ENCODE peak calls at places on chromosomes 5 and 9, in ten cellular contexts. Z is BJ, K is brain microvascular endothelial cell, H is GM23338, M is PC-9, Q is hepatocyte, V is kidney, J is lower leg skin, G is epithelial cell of esophagus, T is neuronal stem cell. F is an unnamed sample.

GRCh38 chr5:137731201-137731600 is 4.7 kb downstream of the KLHL3 start:
- DNase-seq in Z (no peak), K (no peak), H (no peak), M (no peak), Q (no peak), V (no peak), J (no peak), G (peak), T (no peak), F (no peak)

GRCh38 chr5:169895876-169896275 is 84.4 kb downstream of the INSYN2B start:
- DNase-seq in Z (no peak), K (no peak), H (no peak), M (no peak), Q (no peak), V (peak), J (no peak), G (no peak), T (no peak), F (no peak)

GRCh38 chr5:93304391-93304790 is 276.6 kb downstream of the NR2F1-AS1 start:
- DNase-seq in Z (no peak), K (no peak), H (no peak), M (no peak), Q (no peak), V (no peak), J (no peak), G (no peak), T (peak), F (no peak)

GRCh38 chr5:178291969-178292825 is 59.6 kb upstream of the PHYKPL start:
- DNase-seq in Z (no peak), K (no peak), H (no peak), M (no peak), Q (no peak), V (peak), J (no peak), G (no peak), T (no peak), F (no peak)

GRCh38 chr5:93782978-93783377 is 41.6 kb upstream of the POU5F2 start:
- DNase-seq in Z (no peak), K (no peak), H (no peak), M (no peak), Q (no peak), V (no peak), J (no peak), G (no peak), T (no peak), F (no peak)

GRCh38 chr5:106127341-106127781 is 1543.4 kb downstream of the EFNA5 start:
- DNase-seq in Z (no peak), K (no peak), H (peak), M (no peak), Q (peak), V (no peak), J (peak), G (peak), T (no peak), F (no peak)

GRCh38 chr5:91642592-91642991 is 259.5 kb upstream of the ARRDC3 start:
- DNase-seq in Z (no peak), K (no peak), H (no peak), M (no peak), Q (no peak), V (no peak), J (no peak), G (no peak), T (no peak), F (no peak)

GRCh38 chr5:55440188-55440646 is 94.5 kb downstream of the PLPP1 start:
- DNase-seq in Z (no peak), K (peak), H (peak), M (no peak), Q (no peak), V (no peak), J (no peak), G (peak), T (no peak), F (no peak)

GRCh38 chr5:95352686-95353085 is 38.5 kb upstream of the FAM81B start:
- DNase-seq in Z (no peak), K (no peak), H (no peak), M (no peak), Q (no peak), V (no peak), J (no peak), G (no peak), T (no peak), F (no peak)

GRCh38 chr5:181114844-181115778 is 15.9 kb downstream of the OR2V1 start:
- DNase-seq in Z (no peak), K (peak), H (peak), M (no peak), Q (peak), V (no peak), J (peak), G (peak), T (no peak), F (no peak)

GRCh38 chr9:114238919-114239879 is 83.7 kb upstream of the ORM1 start:
- DNase-seq in Z (peak), K (peak), H (peak), M (no peak), Q (peak), V (peak), J (no peak), G (no peak), T (no peak), F (peak)

GRCh38 chr5:24353606-24354005 is 291.2 kb downstream of the CDH10 start:
- DNase-seq in Z (no peak), K (no peak), H (no peak), M (no peak), Q (no peak), V (no peak), J (no peak), G (no peak), T (no peak), F (no peak)

GRCh38 chr5:124584991-124585715 is 161.3 kb downstream of the ZNF608 start:
- DNase-seq in Z (no peak), K (no peak), H (no peak), M (no peak), Q (no peak), V (no peak), J (no peak), G (peak), T (no peak), F (no peak)

GRCh38 chr9:18394847-18395355 is 79.1 kb upstream of the ADAMTSL1 start:
- DNase-seq in Z (no peak), K (no peak), H (no peak), M (no peak), Q (peak), V (no peak), J (no peak), G (no peak), T (no peak), F (no peak)

GRCh38 chr5:98938459-98938858 is 9.7 kb upstream of the CHD1 start:
- DNase-seq in Z (no peak), K (peak), H (peak), M (no peak), Q (no peak), V (no peak), J (no peak), G (peak), T (peak), F (no peak)

GRCh38 chr5:149646564-149646963 is 65.3 kb downstream of the ARHGEF37 start:
- DNase-seq in Z (no peak), K (peak), H (no peak), M (no peak), Q (peak), V (no peak), J (peak), G (peak), T (no peak), F (no peak)

GRCh38 chr5:64210866-64211265 is 45.2 kb downstream of the RNF180 start:
- DNase-seq in Z (peak), K (peak), H (peak), M (no peak), Q (peak), V (no peak), J (no peak), G (peak), T (no peak), F (no peak)

GRCh38 chr5:27748847-27749246 is 710.5 kb upstream of the CDH9 start:
- DNase-seq in Z (no peak), K (peak), H (no peak), M (no peak), Q (no peak), V (no peak), J (no peak), G (peak), T (no peak), F (no peak)

GRCh38 chr9:27861887-27862286 is 288.6 kb upstream of the C9orf72 start:
- DNase-seq in Z (no peak), K (no peak), H (no peak), M (no peak), Q (no peak), V (no peak), J (no peak), G (peak), T (no peak), F (no peak)

GRCh38 chr9:107833295-107833694 is 343.7 kb upstream of the KLF4 start:
- DNase-seq in Z (no peak), K (no peak), H (no peak), M (no peak), Q (no peak), V (no peak), J (no peak), G (peak), T (no peak), F (no peak)

GRCh38 chr9:137227853-137228514 is 682 bp downstream of the RNF224 start:
- DNase-seq in Z (no peak), K (no peak), H (no peak), M (no peak), Q (no peak), V (no peak), J (no peak), G (no peak), T (no peak), F (no peak)

GRCh38 chr9:35728041-35728971 is 3.7 kb downstream of the TLN1 start:
- DNase-seq in Z (peak), K (peak), H (peak), M (no peak), Q (peak), V (peak), J (peak), G (peak), T (peak), F (peak)

GRCh38 chr9:21576331-21577189 is 94.4 kb upstream of the IFNE start:
- DNase-seq in Z (peak), K (peak), H (no peak), M (peak), Q (peak), V (no peak), J (no peak), G (peak), T (peak), F (no peak)

GRCh38 chr5:131640043-131640856 is 5.2 kb upstream of the RAPGEF6 start:
- DNase-seq in Z (no peak), K (peak), H (no peak), M (no peak), Q (no peak), V (no peak), J (no peak), G (peak), T (no peak), F (peak)

GRCh38 chr9:73125651-73126050 is 26.0 kb upstream of the ANXA1 start:
- DNase-seq in Z (no peak), K (peak), H (no peak), M (no peak), Q (no peak), V (no peak), J (no peak), G (peak), T (no peak), F (no peak)

GRCh38 chr5:92641031-92641962 is 939.7 kb downstream of the NR2F1-AS1 start:
- DNase-seq in Z (no peak), K (peak), H (no peak), M (peak), Q (peak), V (peak), J (no peak), G (peak), T (no peak), F (no peak)

GRCh38 chr5:180034564-180034963 is 37.0 kb downstream of the RNF130 start:
- DNase-seq in Z (no peak), K (peak), H (no peak), M (no peak), Q (no peak), V (no peak), J (no peak), G (peak), T (no peak), F (no peak)

GRCh38 chr5:133508845-133509741 is 103.2 kb downstream of the FSTL4 start:
- DNase-seq in Z (no peak), K (no peak), H (no peak), M (peak), Q (no peak), V (no peak), J (peak), G (no peak), T (no peak), F (no peak)

DNA sequence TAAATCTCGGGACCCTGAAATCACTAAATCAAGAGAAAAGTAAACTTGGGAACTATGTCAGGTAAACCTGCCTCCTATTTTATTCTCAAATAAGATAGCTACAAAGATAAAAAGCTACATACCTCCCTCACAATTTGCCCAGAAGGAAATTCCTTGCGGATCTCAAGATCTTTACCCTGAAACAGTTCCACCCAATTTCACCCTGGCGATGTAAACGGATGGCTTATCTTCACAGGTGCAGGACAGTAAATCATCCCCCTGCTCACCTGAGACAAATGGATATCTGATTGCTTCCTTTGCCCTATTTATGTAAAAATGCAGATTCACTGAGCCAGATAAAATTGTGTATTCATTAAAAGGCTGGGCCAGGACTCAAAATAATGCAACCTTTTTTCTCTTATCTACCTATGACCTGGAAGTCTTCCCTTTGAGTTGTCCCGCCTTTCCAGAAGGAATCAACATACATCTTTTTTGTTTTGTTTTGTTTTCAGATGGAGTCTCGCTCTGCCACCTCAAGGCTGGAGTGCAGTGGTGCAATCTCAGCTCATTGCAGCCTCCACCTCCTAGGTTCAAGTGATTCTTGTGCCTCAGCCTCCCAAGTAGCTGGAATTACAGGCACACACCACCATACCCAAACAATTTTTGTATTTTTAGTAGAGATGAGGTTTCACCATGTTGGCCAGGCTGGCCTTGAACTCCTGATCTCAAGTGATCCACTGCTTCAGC is 13.8 kb downstream of the TMEM267 start:
- DNase-seq in Z (no peak), K (no peak), H (peak), M (no peak), Q (no peak), V (no peak), J (no peak), G (peak), T (no peak), F (no peak)
- H3K4me3 ChIP-seq in Z (no peak), K (no peak), H (no peak), M (no peak), Q (no peak), V (no peak), J (no peak), G (no peak), T (no peak), F (no peak)

DNA sequence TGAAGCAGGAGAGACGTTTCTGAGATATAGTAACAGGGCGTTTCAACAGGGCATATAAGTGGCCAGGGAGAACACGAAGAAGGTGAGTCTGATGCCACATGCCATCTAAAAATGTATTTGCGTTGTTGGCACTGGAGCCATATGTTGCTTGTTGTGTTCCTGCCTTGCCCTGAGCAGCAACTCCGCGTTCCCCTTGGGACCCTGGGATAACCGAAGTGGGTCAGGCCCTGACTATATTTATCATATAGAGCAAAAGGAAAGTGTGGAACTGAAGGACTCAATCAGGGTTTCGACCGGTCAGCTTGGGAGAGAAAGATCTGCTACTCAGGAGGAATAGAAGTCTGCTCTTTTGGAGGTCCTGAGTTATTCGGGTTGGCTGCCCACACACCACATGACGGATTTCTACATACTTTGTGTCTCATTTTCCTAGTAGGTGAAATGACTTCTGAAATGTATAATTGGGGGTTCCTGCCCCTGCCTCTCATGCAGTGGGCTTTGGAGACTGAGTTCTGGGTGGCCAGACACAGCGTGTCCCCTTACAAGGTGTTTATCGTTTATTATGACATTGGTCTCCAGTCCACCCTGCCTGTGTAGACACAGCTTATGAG is 3.0 kb downstream of the STC2 start:
- DNase-seq in Z (no peak), K (no peak), H (no peak), M (no peak), Q (no peak), V (no peak), J (peak), G (no peak), T (no peak), F (no peak)
- H3K4me3 ChIP-seq in Z (peak), K (peak), H (peak), M (peak), Q (no peak), V (no peak), J (no peak), G (no peak), T (no peak), F (no peak)

GRCh38 chr5:157109744-157110143 is 900 bp upstream of the HAVCR2 start:
- DNase-seq in Z (no peak), K (no peak), H (no peak), M (no peak), Q (no peak), V (no peak), J (peak), G (no peak), T (no peak), F (peak)

GRCh38 chr5:157107508-157107907 is 1.3 kb downstream of the HAVCR2 start:
- DNase-seq in Z (no peak), K (no peak), H (no peak), M (no peak), Q (no peak), V (no peak), J (peak), G (no peak), T (no peak), F (no peak)

GRCh38 chr5:157106668-157107461 is 2.0 kb downstream of the HAVCR2 start:
- DNase-seq in Z (no peak), K (no peak), H (no peak), M (no peak), Q (no peak), V (no peak), J (peak), G (no peak), T (no peak), F (no peak)

GRCh38 chr5:157113007-157113406 is 4.2 kb upstream of the HAVCR2 start:
- DNase-seq in Z (no peak), K (no peak), H (no peak), M (no peak), Q (no peak), V (no peak), J (peak), G (no peak), T (no peak), F (no peak)

GRCh38 chr5:157108961-157109360 is at the start of gene HAVCR2:
- DNase-seq in Z (no peak), K (no peak), H (no peak), M (no peak), Q (no peak), V (no peak), J (peak), G (no peak), T (no peak), F (peak)
- H3K4me3 ChIP-seq in Z (no peak), K (no peak), H (no peak), M (no peak), Q (no peak), V (peak), J (no peak), G (no peak), T (no peak), F (peak)

GRCh38 chr5:83471405-83472212 is at the start of gene VCAN:
- DNase-seq in Z (no peak), K (peak), H (peak), M (no peak), Q (peak), V (peak), J (peak), G (peak), T (peak), F (no peak)
- H3K4me3 ChIP-seq in Z (peak), K (peak), H (peak), M (no peak), Q (peak), V (peak), J (peak), G (peak), T (peak), F (peak)

GRCh38 chr9:129319938-129320481 is 141.9 kb upstream of the IER5L start:
- DNase-seq in Z (no peak), K (no peak), H (peak), M (no peak), Q (no peak), V (peak), J (peak), G (no peak), T (no peak), F (no peak)

GRCh38 chr9:129322022-129322621 is 144.1 kb upstream of the IER5L start:
- DNase-seq in Z (no peak), K (no peak), H (no peak), M (no peak), Q (no peak), V (peak), J (peak), G (no peak), T (no peak), F (no peak)

GRCh38 chr9:129321511-129322021 is 143.5 kb upstream of the IER5L start:
- DNase-seq in Z (no peak), K (no peak), H (no peak), M (no peak), Q (no peak), V (peak), J (peak), G (no peak), T (no peak), F (no peak)

GRCh38 chr9:129319076-129319937 is 141.2 kb upstream of the IER5L start:
- DNase-seq in Z (no peak), K (no peak), H (no peak), M (no peak), Q (no peak), V (peak), J (peak), G (no peak), T (no peak), F (no peak)

GRCh38 chr9:129320575-129321311 is 142.7 kb upstream of the IER5L start:
- DNase-seq in Z (peak), K (peak), H (peak), M (no peak), Q (peak), V (peak), J (peak), G (peak), T (no peak), F (peak)
- H3K4me3 ChIP-seq in Z (peak), K (peak), H (peak), M (no peak), Q (no peak), V (peak), J (no peak), G (no peak), T (no peak), F (peak)

GRCh38 chr9:128762664-128763449 is 8.9 kb downstream of the ZER1 start:
- DNase-seq in Z (no peak), K (no peak), H (no peak), M (no peak), Q (no peak), V (no peak), J (no peak), G (no peak), T (no peak), F (no peak)
- H3K4me3 ChIP-seq in Z (no peak), K (no peak), H (no peak), M (no peak), Q (no peak), V (no peak), J (no peak), G (no peak), T (no peak), F (no peak)

DNA sequence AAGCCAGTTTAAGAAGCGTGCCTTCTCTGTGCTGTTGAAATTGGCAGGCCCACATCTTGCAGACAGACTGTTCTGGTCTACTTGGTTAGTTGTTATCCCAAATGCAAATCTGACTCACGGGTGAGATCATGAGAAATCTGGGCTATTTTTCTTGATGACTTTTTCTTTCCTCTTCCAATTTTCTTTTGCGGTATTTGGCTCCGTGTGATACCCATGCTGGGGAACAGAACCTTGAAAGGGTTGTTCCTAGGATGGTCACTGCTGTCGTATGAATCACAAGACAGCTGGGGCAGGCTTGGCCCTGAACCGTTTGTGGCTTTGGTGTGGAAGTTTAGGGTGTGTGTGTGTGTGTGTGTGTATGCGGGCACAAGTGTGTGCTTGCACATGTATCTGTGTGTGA is 24.6 kb downstream of the PDZD2 start:
- DNase-seq in Z (no peak), K (peak), H (no peak), M (no peak), Q (no peak), V (no peak), J (no peak), G (no peak), T (no peak), F (no peak)
- H3K4me3 ChIP-seq in Z (no peak), K (no peak), H (no peak), M (no peak), Q (no peak), V (no peak), J (no peak), G (no peak), T (no peak), F (no peak)

F was measured in Jurkat, Clone E6-1.